ENCODE peak calls at places on chromosomes 7 and 10, in six cellular contexts. One of them, this sample, is unnamed.

GRCh38 chr7:28599411-28599810 is 187.1 kb downstream of the CREB5 start:
- DNase-seq in H7: no peak
- DNase-seq in fibroblast of pulmonary artery: no peak
- DNase-seq in mucosa of descending colon: no peak
- DNase-seq in HFF-Myc: no peak
- DNase-seq in CD4-positive, CD25-positive, alpha-beta regulatory T cell: no peak
- DNase-seq in this sample: no peak

GRCh38 chr7:139673230-139673629 is 104.6 kb downstream of the HIPK2 start:
- DNase-seq in H7: peak
- DNase-seq in fibroblast of pulmonary artery: no peak
- DNase-seq in mucosa of descending colon: no peak
- DNase-seq in HFF-Myc: no peak
- DNase-seq in CD4-positive, CD25-positive, alpha-beta regulatory T cell: no peak
- DNase-seq in this sample: no peak

GRCh38 chr10:436911-437665 is 252.4 kb downstream of the DIP2C start:
- DNase-seq in H7: peak
- DNase-seq in fibroblast of pulmonary artery: no peak
- DNase-seq in mucosa of descending colon: no peak
- DNase-seq in HFF-Myc: no peak
- DNase-seq in CD4-positive, CD25-positive, alpha-beta regulatory T cell: no peak
- DNase-seq in this sample: no peak

GRCh38 chr10:76231258-76231934 is 800.0 kb downstream of the LRMDA start:
- DNase-seq in H7: peak
- DNase-seq in fibroblast of pulmonary artery: no peak
- DNase-seq in mucosa of descending colon: no peak
- DNase-seq in HFF-Myc: no peak
- DNase-seq in CD4-positive, CD25-positive, alpha-beta regulatory T cell: no peak
- DNase-seq in this sample: no peak

GRCh38 chr7:50331564-50332208 is 27.2 kb downstream of the IKZF1 start:
- DNase-seq in H7: no peak
- DNase-seq in fibroblast of pulmonary artery: no peak
- DNase-seq in mucosa of descending colon: no peak
- DNase-seq in HFF-Myc: no peak
- DNase-seq in CD4-positive, CD25-positive, alpha-beta regulatory T cell: no peak
- DNase-seq in this sample: peak

GRCh38 chr7:130615583-130615982 is 53.0 kb downstream of the COPG2 start:
- DNase-seq in H7: no peak
- DNase-seq in fibroblast of pulmonary artery: no peak
- DNase-seq in mucosa of descending colon: no peak
- DNase-seq in HFF-Myc: no peak
- DNase-seq in CD4-positive, CD25-positive, alpha-beta regulatory T cell: no peak
- DNase-seq in this sample: no peak

GRCh38 chr10:117174439-117175214 is 22.7 kb upstream of the KCNK18 start:
- DNase-seq in H7: peak
- DNase-seq in fibroblast of pulmonary artery: peak
- DNase-seq in mucosa of descending colon: peak
- DNase-seq in HFF-Myc: peak
- DNase-seq in CD4-positive, CD25-positive, alpha-beta regulatory T cell: peak
- DNase-seq in this sample: peak

GRCh38 chr10:46092523-46093195 is 46.6 kb upstream of the MSMB start:
- DNase-seq in H7: no peak
- DNase-seq in fibroblast of pulmonary artery: no peak
- DNase-seq in mucosa of descending colon: no peak
- DNase-seq in HFF-Myc: no peak
- DNase-seq in CD4-positive, CD25-positive, alpha-beta regulatory T cell: no peak
- DNase-seq in this sample: peak

GRCh38 chr10:99784025-99784730 is 1.7 kb downstream of the ABCC2 start:
- DNase-seq in H7: no peak
- DNase-seq in fibroblast of pulmonary artery: peak
- DNase-seq in mucosa of descending colon: no peak
- DNase-seq in HFF-Myc: no peak
- DNase-seq in CD4-positive, CD25-positive, alpha-beta regulatory T cell: no peak
- DNase-seq in this sample: no peak

GRCh38 chr10:58776613-58777318 is 264.1 kb downstream of the BICC1 start:
- DNase-seq in H7: no peak
- DNase-seq in fibroblast of pulmonary artery: no peak
- DNase-seq in mucosa of descending colon: no peak
- DNase-seq in HFF-Myc: no peak
- DNase-seq in CD4-positive, CD25-positive, alpha-beta regulatory T cell: no peak
- DNase-seq in this sample: no peak

GRCh38 chr10:70672993-70673928 is 955 bp downstream of the ADAMTS14 start:
- DNase-seq in H7: peak
- DNase-seq in fibroblast of pulmonary artery: peak
- DNase-seq in mucosa of descending colon: peak
- DNase-seq in HFF-Myc: no peak
- DNase-seq in CD4-positive, CD25-positive, alpha-beta regulatory T cell: no peak
- DNase-seq in this sample: no peak

GRCh38 chr10:88101666-88102065 is 238.2 kb downstream of the PTEN start:
- DNase-seq in H7: no peak
- DNase-seq in fibroblast of pulmonary artery: no peak
- DNase-seq in mucosa of descending colon: no peak
- DNase-seq in HFF-Myc: no peak
- DNase-seq in CD4-positive, CD25-positive, alpha-beta regulatory T cell: no peak
- DNase-seq in this sample: no peak

GRCh38 chr7:79176859-79177477 is 276.5 kb downstream of the MAGI2 start:
- DNase-seq in H7: no peak
- DNase-seq in fibroblast of pulmonary artery: peak
- DNase-seq in mucosa of descending colon: no peak
- DNase-seq in HFF-Myc: peak
- DNase-seq in CD4-positive, CD25-positive, alpha-beta regulatory T cell: no peak
- DNase-seq in this sample: no peak

GRCh38 chr10:110717830-110718595 is 73.9 kb downstream of the RBM20 start:
- DNase-seq in H7: no peak
- DNase-seq in fibroblast of pulmonary artery: no peak
- DNase-seq in mucosa of descending colon: no peak
- DNase-seq in HFF-Myc: no peak
- DNase-seq in CD4-positive, CD25-positive, alpha-beta regulatory T cell: no peak
- DNase-seq in this sample: no peak

GRCh38 chr7:63931985-63932577 is 66.6 kb upstream of the ZNF722 start:
- DNase-seq in H7: no peak
- DNase-seq in fibroblast of pulmonary artery: no peak
- DNase-seq in mucosa of descending colon: no peak
- DNase-seq in HFF-Myc: no peak
- DNase-seq in CD4-positive, CD25-positive, alpha-beta regulatory T cell: no peak
- DNase-seq in this sample: no peak

GRCh38 chr10:1638889-1639418 is 98.4 kb downstream of the ADARB2 start:
- DNase-seq in H7: no peak
- DNase-seq in fibroblast of pulmonary artery: no peak
- DNase-seq in mucosa of descending colon: no peak
- DNase-seq in HFF-Myc: no peak
- DNase-seq in CD4-positive, CD25-positive, alpha-beta regulatory T cell: no peak
- DNase-seq in this sample: no peak

GRCh38 chr10:114103286-114103685 is 59.6 kb downstream of the ADRB1 start:
- DNase-seq in H7: peak
- DNase-seq in fibroblast of pulmonary artery: peak
- DNase-seq in mucosa of descending colon: no peak
- DNase-seq in HFF-Myc: peak
- DNase-seq in CD4-positive, CD25-positive, alpha-beta regulatory T cell: no peak
- DNase-seq in this sample: peak

GRCh38 chr7:78039791-78040776 is 241.5 kb downstream of the PHTF2 start:
- DNase-seq in H7: peak
- DNase-seq in fibroblast of pulmonary artery: peak
- DNase-seq in mucosa of descending colon: peak
- DNase-seq in HFF-Myc: no peak
- DNase-seq in CD4-positive, CD25-positive, alpha-beta regulatory T cell: peak
- DNase-seq in this sample: no peak

GRCh38 chr7:8109196-8110022 is 140.8 kb downstream of the GLCCI1 start:
- DNase-seq in H7: peak
- DNase-seq in fibroblast of pulmonary artery: peak
- DNase-seq in mucosa of descending colon: no peak
- DNase-seq in HFF-Myc: no peak
- DNase-seq in CD4-positive, CD25-positive, alpha-beta regulatory T cell: no peak
- DNase-seq in this sample: no peak

GRCh38 chr10:100327007-100327700 is 2.9 kb downstream of the PKD2L1 start:
- DNase-seq in H7: no peak
- DNase-seq in fibroblast of pulmonary artery: no peak
- DNase-seq in mucosa of descending colon: no peak
- DNase-seq in HFF-Myc: no peak
- DNase-seq in CD4-positive, CD25-positive, alpha-beta regulatory T cell: no peak
- DNase-seq in this sample: no peak

GRCh38 chr7:156240532-156240931 is 400.0 kb upstream of the RNF32 start:
- DNase-seq in H7: no peak
- DNase-seq in fibroblast of pulmonary artery: no peak
- DNase-seq in mucosa of descending colon: no peak
- DNase-seq in HFF-Myc: no peak
- DNase-seq in CD4-positive, CD25-positive, alpha-beta regulatory T cell: no peak
- DNase-seq in this sample: no peak

GRCh38 chr7:1843271-1843861 is 173.3 kb downstream of the ELFN1 start:
- DNase-seq in H7: no peak
- DNase-seq in fibroblast of pulmonary artery: no peak
- DNase-seq in mucosa of descending colon: peak
- DNase-seq in HFF-Myc: peak
- DNase-seq in CD4-positive, CD25-positive, alpha-beta regulatory T cell: no peak
- DNase-seq in this sample: no peak

GRCh38 chr10:110664483-110665420 is 20.6 kb downstream of the RBM20 start:
- DNase-seq in H7: no peak
- DNase-seq in fibroblast of pulmonary artery: peak
- DNase-seq in mucosa of descending colon: no peak
- DNase-seq in HFF-Myc: peak
- DNase-seq in CD4-positive, CD25-positive, alpha-beta regulatory T cell: no peak
- DNase-seq in this sample: no peak

DNA sequence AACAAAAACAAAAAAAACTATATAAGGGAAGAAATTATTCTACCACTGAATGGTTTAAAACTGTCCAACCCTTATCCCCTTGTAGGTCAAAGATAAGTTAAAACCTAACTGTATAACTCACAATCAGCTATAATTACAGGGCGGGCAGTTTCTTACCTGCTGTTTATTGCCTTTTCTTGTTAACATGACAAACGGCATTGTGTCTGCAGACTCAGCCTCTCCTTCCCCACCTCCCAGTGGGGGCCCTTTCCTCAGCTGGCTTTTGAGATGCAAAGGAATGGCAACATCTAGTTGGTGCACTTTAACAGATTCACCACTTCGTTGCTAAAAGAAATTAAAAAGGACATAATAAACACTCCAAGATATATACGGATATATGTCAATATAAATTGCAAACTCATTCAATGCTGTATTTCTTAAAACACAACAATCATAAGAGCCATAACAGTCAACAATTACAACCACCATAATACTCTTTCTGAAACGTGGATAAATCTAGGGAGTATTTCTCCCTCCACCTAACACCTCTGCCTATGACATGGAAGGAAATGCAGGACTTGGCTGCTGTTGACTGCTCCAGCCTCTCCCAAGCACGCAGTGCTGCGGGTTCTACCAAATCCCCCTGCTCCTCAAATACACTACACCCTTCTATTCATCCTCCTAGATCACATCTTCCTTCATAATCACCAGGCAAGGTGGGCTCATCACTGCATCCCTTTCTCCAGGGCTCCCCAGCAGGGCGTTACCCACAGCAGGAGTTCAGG is 106.0 kb downstream of the UPF2 start:
- DNase-seq in H7: peak
- DNase-seq in fibroblast of pulmonary artery: no peak
- DNase-seq in mucosa of descending colon: peak
- DNase-seq in HFF-Myc: no peak
- DNase-seq in CD4-positive, CD25-positive, alpha-beta regulatory T cell: no peak
- DNase-seq in this sample: no peak
- H3K4me3 ChIP-seq in H7: no peak
- H3K4me3 ChIP-seq in fibroblast of pulmonary artery: no peak
- H3K4me3 ChIP-seq in mucosa of descending colon: no peak
- H3K4me3 ChIP-seq in HFF-Myc: no peak
- H3K4me3 ChIP-seq in CD4-positive, CD25-positive, alpha-beta regulatory T cell: no peak
- H3K4me3 ChIP-seq in this sample: no peak

GRCh38 chr7:45643630-45644029 is 69.5 kb downstream of the ADCY1 start:
- DNase-seq in H7: no peak
- DNase-seq in fibroblast of pulmonary artery: no peak
- DNase-seq in mucosa of descending colon: no peak
- DNase-seq in HFF-Myc: no peak
- DNase-seq in CD4-positive, CD25-positive, alpha-beta regulatory T cell: no peak
- DNase-seq in this sample: no peak
- H3K4me3 ChIP-seq in H7: no peak
- H3K4me3 ChIP-seq in fibroblast of pulmonary artery: no peak
- H3K4me3 ChIP-seq in mucosa of descending colon: no peak
- H3K4me3 ChIP-seq in HFF-Myc: no peak
- H3K4me3 ChIP-seq in CD4-positive, CD25-positive, alpha-beta regulatory T cell: no peak
- H3K4me3 ChIP-seq in this sample: no peak

GRCh38 chr7:134527979-134528371 is 608 bp downstream of the AKR1B10 start:
- DNase-seq in H7: no peak
- DNase-seq in fibroblast of pulmonary artery: peak
- DNase-seq in mucosa of descending colon: no peak
- DNase-seq in HFF-Myc: peak
- DNase-seq in CD4-positive, CD25-positive, alpha-beta regulatory T cell: no peak
- DNase-seq in this sample: no peak
- H3K4me3 ChIP-seq in H7: no peak
- H3K4me3 ChIP-seq in fibroblast of pulmonary artery: no peak
- H3K4me3 ChIP-seq in mucosa of descending colon: no peak
- H3K4me3 ChIP-seq in HFF-Myc: no peak
- H3K4me3 ChIP-seq in CD4-positive, CD25-positive, alpha-beta regulatory T cell: no peak
- H3K4me3 ChIP-seq in this sample: no peak

GRCh38 chr7:132243463-132243862 is 332.8 kb downstream of the PLXNA4 start:
- DNase-seq in H7: no peak
- DNase-seq in fibroblast of pulmonary artery: peak
- DNase-seq in mucosa of descending colon: no peak
- DNase-seq in HFF-Myc: no peak
- DNase-seq in CD4-positive, CD25-positive, alpha-beta regulatory T cell: no peak
- DNase-seq in this sample: no peak

GRCh38 chr7:132240262-132240661 is 336.0 kb downstream of the PLXNA4 start:
- DNase-seq in H7: no peak
- DNase-seq in fibroblast of pulmonary artery: no peak
- DNase-seq in mucosa of descending colon: peak
- DNase-seq in HFF-Myc: no peak
- DNase-seq in CD4-positive, CD25-positive, alpha-beta regulatory T cell: no peak
- DNase-seq in this sample: no peak

GRCh38 chr7:132242192-132242812 is 334.0 kb downstream of the PLXNA4 start:
- DNase-seq in H7: no peak
- DNase-seq in fibroblast of pulmonary artery: no peak
- DNase-seq in mucosa of descending colon: no peak
- DNase-seq in HFF-Myc: no peak
- DNase-seq in CD4-positive, CD25-positive, alpha-beta regulatory T cell: no peak
- DNase-seq in this sample: no peak

GRCh38 chr7:132240821-132241422 is 335.3 kb downstream of the PLXNA4 start:
- DNase-seq in H7: no peak
- DNase-seq in fibroblast of pulmonary artery: no peak
- DNase-seq in mucosa of descending colon: no peak
- DNase-seq in HFF-Myc: no peak
- DNase-seq in CD4-positive, CD25-positive, alpha-beta regulatory T cell: no peak
- DNase-seq in this sample: no peak

GRCh38 chr7:132239422-132239994 is 336.8 kb downstream of the PLXNA4 start:
- DNase-seq in H7: peak
- DNase-seq in fibroblast of pulmonary artery: no peak
- DNase-seq in mucosa of descending colon: no peak
- DNase-seq in HFF-Myc: no peak
- DNase-seq in CD4-positive, CD25-positive, alpha-beta regulatory T cell: no peak
- DNase-seq in this sample: no peak
- H3K4me3 ChIP-seq in H7: no peak
- H3K4me3 ChIP-seq in fibroblast of pulmonary artery: no peak
- H3K4me3 ChIP-seq in mucosa of descending colon: no peak
- H3K4me3 ChIP-seq in HFF-Myc: no peak
- H3K4me3 ChIP-seq in CD4-positive, CD25-positive, alpha-beta regulatory T cell: no peak
- H3K4me3 ChIP-seq in this sample: no peak

GRCh38 chr10:5584895-5585516 is 60.2 kb downstream of the CALML3 start:
- DNase-seq in H7: no peak
- DNase-seq in fibroblast of pulmonary artery: peak
- DNase-seq in mucosa of descending colon: peak
- DNase-seq in HFF-Myc: no peak
- DNase-seq in CD4-positive, CD25-positive, alpha-beta regulatory T cell: no peak
- DNase-seq in this sample: no peak
- H3K4me3 ChIP-seq in H7: no peak
- H3K4me3 ChIP-seq in fibroblast of pulmonary artery: no peak
- H3K4me3 ChIP-seq in mucosa of descending colon: no peak
- H3K4me3 ChIP-seq in HFF-Myc: no peak
- H3K4me3 ChIP-seq in CD4-positive, CD25-positive, alpha-beta regulatory T cell: no peak
- H3K4me3 ChIP-seq in this sample: no peak

This sample was measured in CD4-positive, alpha-beta memory T cell.